ENCODE peak calls at places on chromosome 2, in seven cellular contexts. Y is activated CD8-positive, alpha-beta memory T cell treated with anti-CD3 and anti-CD28 coated beads, Interleukin-2, amount 50 U/mL, for 4 hours; B is BJ; A is HT1080; K is HFF-Myc; O is suprapubic skin; S is sigmoid colon. Q is an unnamed sample.

GRCh38 chr2:186065491-186065890 is 326.9 kb downstream of the FSIP2 start:
- DNase-seq in Y (no peak), B (no peak), A (no peak), K (no peak), O (no peak), S (no peak), Q (no peak)

GRCh38 chr2:227414846-227415245 is 27.1 kb upstream of the SCYGR1 start:
- DNase-seq in Y (no peak), B (no peak), A (peak; percentile 13), K (no peak), O (no peak), S (no peak), Q (peak; percentile 49)

GRCh38 chr2:112004246-112004645 is 50.8 kb upstream of the TMEM87B start:
- DNase-seq in Y (no peak), B (no peak), A (no peak), K (no peak), O (peak; percentile 66), S (peak; percentile 78), Q (no peak)

GRCh38 chr2:235129856-235130255 is 178.0 kb downstream of the SH3BP4 start:
- DNase-seq in Y (no peak), B (no peak), A (no peak), K (no peak), O (no peak), S (no peak), Q (no peak)

GRCh38 chr2:64605991-64606494 is 47.7 kb downstream of the SERTAD2 start:
- DNase-seq in Y (no peak), B (no peak), A (no peak), K (no peak), O (no peak), S (peak; percentile 65), Q (no peak)

GRCh38 chr2:71619230-71619741 is 165.9 kb downstream of the DYSF start:
- DNase-seq in Y (no peak), B (no peak), A (no peak), K (no peak), O (no peak), S (peak; percentile 54), Q (no peak)

GRCh38 chr2:240789051-240789453 is 31.0 kb downstream of the KIF1A start:
- DNase-seq in Y (peak; percentile 13), B (no peak), A (no peak), K (no peak), O (no peak), S (no peak), Q (no peak)

GRCh38 chr2:5740073-5740472 is 47.9 kb downstream of the SOX11 start:
- DNase-seq in Y (no peak), B (no peak), A (no peak), K (no peak), O (no peak), S (no peak), Q (no peak)

GRCh38 chr2:199463000-199463692 is 5.4 kb upstream of the SATB2 start:
- DNase-seq in Y (peak; percentile 52), B (no peak), A (peak; percentile 65), K (no peak), O (peak; percentile 85), S (peak; percentile 70), Q (peak; percentile 58)

GRCh38 chr2:127679680-127680361 is 4.5 kb upstream of the LIMS2 start:
- DNase-seq in Y (no peak), B (no peak), A (no peak), K (no peak), O (peak; percentile 50), S (peak; percentile 64), Q (no peak)

GRCh38 chr2:29023188-29023587 is 42.1 kb downstream of the TOGARAM2 start:
- DNase-seq in Y (no peak), B (no peak), A (no peak), K (no peak), O (no peak), S (no peak), Q (no peak)

GRCh38 chr2:134603966-134604365 is 114.8 kb downstream of the TMEM163 start:
- DNase-seq in Y (no peak), B (no peak), A (no peak), K (no peak), O (no peak), S (no peak), Q (no peak)

GRCh38 chr2:20671736-20672080 is 4.8 kb downstream of the GDF7 start:
- DNase-seq in Y (no peak), B (no peak), A (no peak), K (no peak), O (no peak), S (no peak), Q (no peak)

GRCh38 chr2:166375205-166375735 is 474 bp downstream of the SCN9A start:
- DNase-seq in Y (no peak), B (no peak), A (peak; percentile 31), K (no peak), O (no peak), S (no peak), Q (peak; percentile 36)

GRCh38 chr2:19351914-19352697 is 6.3 kb downstream of the OSR1 start:
- DNase-seq in Y (no peak), B (no peak), A (no peak), K (no peak), O (no peak), S (no peak), Q (no peak)

GRCh38 chr2:104562537-104562936 is 291.4 kb upstream of the POU3F3 start:
- DNase-seq in Y (no peak), B (no peak), A (no peak), K (no peak), O (no peak), S (no peak), Q (no peak)

GRCh38 chr2:165147201-165148045 is 56.4 kb downstream of the SCN3A start:
- DNase-seq in Y (no peak), B (no peak), A (no peak), K (no peak), O (no peak), S (no peak), Q (no peak)

GRCh38 chr2:237324446-237325236 is 89.3 kb downstream of the COL6A3 start:
- DNase-seq in Y (no peak), B (no peak), A (no peak), K (no peak), O (no peak), S (peak; percentile 96), Q (no peak)

GRCh38 chr2:88503771-88504170 is 51.3 kb upstream of the FOXI3 start:
- DNase-seq in Y (no peak), B (no peak), A (no peak), K (no peak), O (no peak), S (no peak), Q (no peak)

GRCh38 chr2:28505361-28505760 is 9.5 kb downstream of the PLB1 start:
- DNase-seq in Y (no peak), B (no peak), A (no peak), K (no peak), O (no peak), S (no peak), Q (no peak)

GRCh38 chr2:241137276-241138190 is 11.7 kb downstream of the PASK start:
- DNase-seq in Y (no peak), B (no peak), A (no peak), K (no peak), O (no peak), S (peak; percentile 52), Q (no peak)

GRCh38 chr2:8525582-8526402 is 156.1 kb upstream of the ID2 start:
- DNase-seq in Y (no peak), B (no peak), A (no peak), K (no peak), O (peak; percentile 86), S (peak; percentile 88), Q (peak; percentile 7)

GRCh38 chr2:10028988-10029874 is 14.1 kb upstream of the KLF11 start:
- DNase-seq in Y (peak; percentile 33), B (no peak), A (peak; percentile 27), K (no peak), O (no peak), S (peak; percentile 82), Q (no peak)

Q was measured in H4.